ENCODE peak calls at places on chromosome 4, in ten cellular contexts. One of them, this sample, is unnamed.

GRCh38 chr4:38119663-38120374 is 159.6 kb downstream of the PTTG2 start:
- DNase-seq in Peyer's patch: no peak
- DNase-seq in substantia nigra: no peak
- DNase-seq in effector CD4-positive, alpha-beta T cell: no peak
- DNase-seq in NCI-H345: peak; percentile 2
- DNase-seq in lower lobe of right lung: no peak
- DNase-seq in T follicular helper cell: no peak
- DNase-seq in activated naive CD4-positive, alpha-beta T cell treated with Interleukin-2 at 50 U/mL for 16 hours: no peak
- DNase-seq in fibroblast of mammary gland: peak; percentile 83
- DNase-seq in CD14-positive monocyte: no peak
- DNase-seq in this sample: no peak

GRCh38 chr4:184899261-184900134 is 73.7 kb upstream of the ACSL1 start:
- DNase-seq in lower lobe of right lung: peak; percentile 83
- DNase-seq in substantia nigra: no peak
- DNase-seq in NCI-H345: no peak
- DNase-seq in Peyer's patch: no peak
- DNase-seq in fibroblast of mammary gland: no peak
- DNase-seq in T follicular helper cell: no peak
- DNase-seq in CD14-positive monocyte: no peak
- DNase-seq in effector CD4-positive, alpha-beta T cell: no peak
- DNase-seq in activated naive CD4-positive, alpha-beta T cell treated with Interleukin-2 at 50 U/mL for 16 hours: no peak
- DNase-seq in this sample: no peak

GRCh38 chr4:90126805-90127204 is 389 bp upstream of the CCSER1 start:
- DNase-seq in lower lobe of right lung: no peak
- DNase-seq in CD14-positive monocyte: no peak
- DNase-seq in fibroblast of mammary gland: no peak
- DNase-seq in T follicular helper cell: no peak
- DNase-seq in substantia nigra: no peak
- DNase-seq in activated naive CD4-positive, alpha-beta T cell treated with Interleukin-2 at 50 U/mL for 16 hours: no peak
- DNase-seq in effector CD4-positive, alpha-beta T cell: no peak
- DNase-seq in NCI-H345: no peak
- DNase-seq in Peyer's patch: no peak
- DNase-seq in this sample: no peak

GRCh38 chr4:48970471-48970921 is 15.6 kb upstream of the CWH43 start:
- DNase-seq in T follicular helper cell: no peak
- DNase-seq in activated naive CD4-positive, alpha-beta T cell treated with Interleukin-2 at 50 U/mL for 16 hours: no peak
- DNase-seq in CD14-positive monocyte: no peak
- DNase-seq in fibroblast of mammary gland: peak; percentile 98
- DNase-seq in lower lobe of right lung: no peak
- DNase-seq in Peyer's patch: no peak
- DNase-seq in effector CD4-positive, alpha-beta T cell: no peak
- DNase-seq in substantia nigra: no peak
- DNase-seq in NCI-H345: no peak
- DNase-seq in this sample: no peak

GRCh38 chr4:158169931-158170690 is 2.7 kb downstream of the GASK1B start:
- DNase-seq in lower lobe of right lung: no peak
- DNase-seq in Peyer's patch: no peak
- DNase-seq in activated naive CD4-positive, alpha-beta T cell treated with Interleukin-2 at 50 U/mL for 16 hours: no peak
- DNase-seq in CD14-positive monocyte: no peak
- DNase-seq in effector CD4-positive, alpha-beta T cell: no peak
- DNase-seq in fibroblast of mammary gland: peak; percentile 53
- DNase-seq in NCI-H345: no peak
- DNase-seq in substantia nigra: no peak
- DNase-seq in T follicular helper cell: no peak
- DNase-seq in this sample: no peak

GRCh38 chr4:181372014-181372413 is 871.2 kb upstream of the TENM3 start:
- DNase-seq in effector CD4-positive, alpha-beta T cell: no peak
- DNase-seq in T follicular helper cell: no peak
- DNase-seq in CD14-positive monocyte: no peak
- DNase-seq in substantia nigra: no peak
- DNase-seq in NCI-H345: no peak
- DNase-seq in activated naive CD4-positive, alpha-beta T cell treated with Interleukin-2 at 50 U/mL for 16 hours: no peak
- DNase-seq in fibroblast of mammary gland: no peak
- DNase-seq in lower lobe of right lung: no peak
- DNase-seq in Peyer's patch: no peak
- DNase-seq in this sample: no peak

GRCh38 chr4:181569553-181569952 is 673.6 kb upstream of the TENM3 start:
- DNase-seq in activated naive CD4-positive, alpha-beta T cell treated with Interleukin-2 at 50 U/mL for 16 hours: no peak
- DNase-seq in CD14-positive monocyte: no peak
- DNase-seq in T follicular helper cell: no peak
- DNase-seq in Peyer's patch: no peak
- DNase-seq in NCI-H345: no peak
- DNase-seq in fibroblast of mammary gland: peak; percentile 73
- DNase-seq in effector CD4-positive, alpha-beta T cell: no peak
- DNase-seq in lower lobe of right lung: no peak
- DNase-seq in substantia nigra: no peak
- DNase-seq in this sample: no peak

GRCh38 chr4:64781737-64782326 is 372.6 kb upstream of the TECRL start:
- DNase-seq in activated naive CD4-positive, alpha-beta T cell treated with Interleukin-2 at 50 U/mL for 16 hours: no peak
- DNase-seq in lower lobe of right lung: no peak
- DNase-seq in T follicular helper cell: no peak
- DNase-seq in fibroblast of mammary gland: peak; percentile 38
- DNase-seq in CD14-positive monocyte: no peak
- DNase-seq in effector CD4-positive, alpha-beta T cell: no peak
- DNase-seq in NCI-H345: peak; percentile 21
- DNase-seq in Peyer's patch: no peak
- DNase-seq in substantia nigra: no peak
- DNase-seq in this sample: no peak

GRCh38 chr4:108851346-108851745 is 88.5 kb upstream of the ETNPPL start:
- DNase-seq in effector CD4-positive, alpha-beta T cell: no peak
- DNase-seq in fibroblast of mammary gland: peak; percentile 76
- DNase-seq in CD14-positive monocyte: no peak
- DNase-seq in lower lobe of right lung: no peak
- DNase-seq in substantia nigra: no peak
- DNase-seq in activated naive CD4-positive, alpha-beta T cell treated with Interleukin-2 at 50 U/mL for 16 hours: no peak
- DNase-seq in Peyer's patch: no peak
- DNase-seq in NCI-H345: no peak
- DNase-seq in T follicular helper cell: no peak
- DNase-seq in this sample: no peak

GRCh38 chr4:140254656-140255299 is 100.8 kb upstream of the MAML3 start:
- DNase-seq in CD14-positive monocyte: no peak
- DNase-seq in substantia nigra: no peak
- DNase-seq in fibroblast of mammary gland: no peak
- DNase-seq in NCI-H345: no peak
- DNase-seq in effector CD4-positive, alpha-beta T cell: no peak
- DNase-seq in activated naive CD4-positive, alpha-beta T cell treated with Interleukin-2 at 50 U/mL for 16 hours: no peak
- DNase-seq in lower lobe of right lung: no peak
- DNase-seq in Peyer's patch: no peak
- DNase-seq in T follicular helper cell: no peak
- DNase-seq in this sample: no peak